ENCODE peak calls at places on chromosomes 3 and 15, in five cellular contexts. R is WERI-Rb-1, T is B cell, Z is brain microvascular endothelial cell, V is MCF 10A. W is an unnamed sample.

GRCh38 chr3:25587526-25587925 is 77.2 kb downstream of the TOP2B start:
- DNase-seq in R (no peak), T (no peak), Z (peak), V (peak), W (no peak)

GRCh38 chr3:150138824-150139223 is 168.1 kb upstream of the PFN2 start:
- DNase-seq in R (no peak), T (no peak), Z (no peak), V (no peak), W (no peak)

GRCh38 chr15:41840673-41841072 is 2.0 kb downstream of the PLA2G4B start:
- DNase-seq in R (no peak), T (no peak), Z (no peak), V (no peak), W (no peak)

GRCh38 chr3:152448091-152448490 is 179.4 kb downstream of the MBNL1 start:
- DNase-seq in R (no peak), T (no peak), Z (no peak), V (no peak), W (no peak)

GRCh38 chr15:96276438-96277210 is 53.9 kb upstream of the NR2F2 start:
- DNase-seq in R (no peak), T (no peak), Z (no peak), V (peak), W (no peak)

GRCh38 chr15:70519004-70519365 is 244.4 kb downstream of the UACA start:
- DNase-seq in R (no peak), T (no peak), Z (no peak), V (no peak), W (no peak)

GRCh38 chr3:98814799-98815450 is 51.8 kb downstream of the ST3GAL6 start:
- DNase-seq in R (no peak), T (no peak), Z (peak), V (peak), W (no peak)

GRCh38 chr3:113242091-113242581 is 30.8 kb downstream of the BOC start:
- DNase-seq in R (peak), T (no peak), Z (no peak), V (no peak), W (no peak)

GRCh38 chr15:69390575-69390974 is 23.6 kb upstream of the KIF23 start:
- DNase-seq in R (no peak), T (no peak), Z (peak), V (peak), W (no peak)

GRCh38 chr3:66099541-66100065 is 60.9 kb upstream of the MAGI1 start:
- DNase-seq in R (no peak), T (no peak), Z (no peak), V (no peak), W (no peak)

GRCh38 chr15:68056097-68056865 is 2.2 kb downstream of the PIAS1 start:
- DNase-seq in R (no peak), T (no peak), Z (no peak), V (no peak), W (no peak)

GRCh38 chr3:88151358-88151757 is 1.6 kb downstream of the C3orf38 start:
- DNase-seq in R (no peak), T (no peak), Z (no peak), V (peak), W (no peak)

GRCh38 chr3:149468504-149469212 is 5.8 kb upstream of the TM4SF4 start:
- DNase-seq in R (no peak), T (no peak), Z (no peak), V (no peak), W (no peak)

DNA sequence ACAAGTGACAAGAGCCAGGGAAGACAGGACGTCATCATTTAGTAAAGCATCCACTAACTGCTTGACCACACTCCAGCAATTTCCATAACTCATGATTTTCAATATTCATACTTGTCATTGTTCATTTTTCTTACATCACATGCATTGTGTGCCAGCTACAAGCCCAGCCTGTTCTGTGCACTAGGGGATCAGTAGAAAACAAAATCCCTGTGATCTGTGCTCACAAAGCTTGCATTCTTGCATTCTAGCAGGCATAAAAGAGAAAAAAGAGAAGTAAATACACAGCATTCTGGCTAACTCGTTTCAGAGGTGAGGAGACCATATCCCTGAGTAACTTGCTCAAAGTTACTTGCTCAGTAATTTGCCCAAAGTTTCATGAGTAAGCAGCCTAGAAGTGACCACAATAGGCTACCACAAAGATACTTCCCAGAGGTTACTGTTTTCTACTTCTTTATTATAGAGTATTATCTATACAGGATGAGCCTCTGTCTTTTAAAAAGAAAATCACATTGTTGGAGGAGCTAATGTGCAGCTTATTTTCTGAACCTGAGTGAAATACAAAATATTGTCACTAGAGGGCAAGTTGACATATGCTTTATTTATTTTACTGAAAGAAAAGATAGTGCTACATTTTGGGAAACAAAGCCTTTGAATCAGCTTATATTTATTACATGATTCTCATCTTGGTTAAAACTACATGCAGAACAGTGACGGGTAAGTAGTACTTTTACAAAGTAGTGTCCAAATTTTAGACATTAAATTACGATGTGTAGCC is 701.4 kb upstream of the LMCD1 start:
- DNase-seq in R (no peak), T (no peak), Z (no peak), V (peak), W (no peak)
- TF ChIP-seq CTCF in R (no peak), T (no peak), Z (no peak), V (peak), W (no peak)

DNA sequence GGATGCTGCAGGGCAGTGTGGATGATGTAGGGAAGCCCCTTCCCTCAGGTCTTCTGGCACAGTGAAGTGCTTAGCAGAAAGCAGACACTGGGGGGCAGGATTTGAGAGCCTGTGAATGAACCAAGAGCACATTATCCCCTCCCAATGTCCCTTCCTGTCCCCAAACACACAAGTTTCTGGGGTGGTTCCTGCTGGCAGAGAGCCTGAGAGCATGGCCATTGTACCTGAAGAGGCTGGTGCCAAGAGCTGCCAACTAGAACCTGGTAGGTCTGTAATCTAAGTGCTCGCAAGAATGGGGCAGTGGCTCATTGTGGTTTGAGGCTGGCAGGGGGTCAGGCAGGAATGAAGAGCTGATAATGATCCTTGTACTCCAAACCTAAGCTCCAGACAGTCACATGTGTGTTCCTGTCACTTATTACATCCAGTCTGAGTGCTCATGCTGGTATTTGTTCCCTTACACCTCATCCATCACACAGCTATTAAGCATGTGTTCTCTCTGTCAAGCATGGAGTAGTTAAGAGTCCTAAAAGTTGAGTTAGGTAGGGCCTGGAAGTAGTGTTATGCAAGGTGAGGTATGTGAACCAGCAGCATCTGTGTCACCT is 6.7 kb upstream of the CCR1 start:
- DNase-seq in R (peak), T (no peak), Z (no peak), V (no peak), W (no peak)
- TF ChIP-seq CTCF in R (peak), T (no peak), Z (peak), V (peak), W (peak)

GRCh38 chr3:97269202-97269601 is 454.8 kb downstream of the EPHA6 start:
- DNase-seq in R (no peak), T (no peak), Z (no peak), V (no peak), W (no peak)

GRCh38 chr3:97264180-97264579 is 449.8 kb downstream of the EPHA6 start:
- DNase-seq in R (no peak), T (no peak), Z (no peak), V (no peak), W (no peak)

DNA sequence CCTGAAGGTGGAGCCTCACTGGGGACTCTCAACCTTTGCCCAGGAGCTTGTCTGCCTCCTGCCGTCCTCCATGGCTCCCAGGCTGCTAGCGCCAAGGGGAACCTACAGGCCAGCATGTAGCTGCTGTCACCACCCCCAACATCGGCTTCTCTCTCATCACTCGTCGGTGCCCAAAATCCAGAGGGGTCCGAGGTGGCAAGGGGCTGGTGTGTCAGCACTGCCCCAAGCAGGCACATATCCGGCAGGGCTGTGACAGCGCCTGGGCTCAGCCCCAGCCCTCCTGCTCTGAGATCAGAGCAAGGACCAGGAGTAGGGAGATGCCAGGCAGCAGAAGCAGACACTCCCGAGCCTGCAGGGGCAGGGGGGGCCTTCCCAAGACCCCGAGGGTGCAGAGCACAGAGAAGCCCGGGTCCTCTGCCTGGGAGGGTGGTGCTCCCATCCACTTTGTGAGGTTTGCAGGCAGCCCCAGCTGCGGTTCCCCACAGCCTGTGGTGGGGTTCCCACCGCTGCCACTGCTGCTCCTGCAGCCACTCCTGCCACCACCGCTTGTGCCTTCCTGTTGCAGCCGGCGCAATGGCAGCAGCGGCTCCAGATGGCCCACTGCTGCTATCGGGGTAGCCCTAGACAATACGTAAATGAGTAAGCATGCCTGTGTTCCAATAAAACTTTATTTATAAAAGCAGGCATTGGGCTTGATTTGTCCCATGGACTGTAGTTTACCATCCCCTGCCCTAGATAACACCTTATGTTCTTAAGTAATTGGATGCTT is 451.0 kb downstream of the EPHA6 start:
- DNase-seq in R (no peak), T (no peak), Z (no peak), V (no peak), W (no peak)
- TF ChIP-seq CTCF in R (no peak), T (no peak), Z (no peak), V (no peak), W (no peak)

GRCh38 chr3:154023148-154023547 is 98.0 kb upstream of the ARHGEF26 start:
- DNase-seq in R (no peak), T (no peak), Z (no peak), V (no peak), W (no peak)

GRCh38 chr3:154015307-154015706 is 105.9 kb upstream of the ARHGEF26 start:
- DNase-seq in R (no peak), T (no peak), Z (no peak), V (peak), W (no peak)

GRCh38 chr3:154022603-154023002 is 98.6 kb upstream of the ARHGEF26 start:
- DNase-seq in R (no peak), T (no peak), Z (no peak), V (peak), W (no peak)

GRCh38 chr3:154018100-154018696 is 103.0 kb upstream of the ARHGEF26 start:
- DNase-seq in R (peak), T (no peak), Z (peak), V (peak), W (peak)
- TF ChIP-seq CTCF in R (peak), T (peak), Z (peak), V (peak), W (peak)

W was measured in nephron progenitor cell.